ENCODE peak calls at places on chromosomes 11 and 22, in eight cellular contexts. P is HCT116, I is H1, M is K562, Q is SK-N-SH, V is endothelial cell of umbilical vein, F is GM12878, J is HepG2. Z is an unnamed sample.

GRCh38 chr22:23780146-23780748 is 6.5 kb upstream of the SMARCB1 start:
- DNase-seq in I (no peak), M (no peak), Q (no peak), V (no peak), F (no peak), P (no peak), J (no peak), Z (no peak)

GRCh38 chr11:9601041-9601875 is 27.8 kb downstream of the WEE1 start:
- DNase-seq in J (no peak), I (peak; percentile 52), M (no peak), Q (no peak), F (peak; percentile 95), V (no peak), P (no peak), Z (no peak)

GRCh38 chr11:127000291-127000968 is at the start of gene KIRREL3:
- DNase-seq in J (no peak), P (no peak), F (no peak), M (no peak), V (no peak), Q (peak; percentile 65), I (peak; percentile 54), Z (no peak)

GRCh38 chr11:104946907-104947306 is 21.5 kb downstream of the CASP4 start:
- DNase-seq in Q (no peak), V (peak; percentile 74), I (no peak), J (peak; percentile 78), F (peak; percentile 27), P (peak; percentile 35), M (peak; percentile 18), Z (no peak)

GRCh38 chr11:121810291-121810690 is 305.7 kb downstream of the BLID start:
- DNase-seq in Q (no peak), F (no peak), J (no peak), I (no peak), M (no peak), V (no peak), P (no peak), Z (no peak)

GRCh38 chr11:75667268-75667830 is 1.5 kb downstream of the MAP6 start:
- DNase-seq in V (no peak), J (no peak), P (no peak), M (no peak), Q (peak; percentile 82), F (no peak), I (peak; percentile 71), Z (no peak)

GRCh38 chr11:116044946-116045345 is 540.7 kb upstream of the CADM1 start:
- DNase-seq in M (no peak), I (no peak), Q (no peak), P (no peak), J (no peak), V (no peak), F (no peak), Z (no peak)

GRCh38 chr11:13105237-13105844 is 96.2 kb downstream of the RASSF10 start:
- DNase-seq in F (no peak), M (peak; percentile 97), V (peak; percentile 99), J (no peak), P (no peak), I (no peak), Q (peak; percentile 41), Z (no peak)

GRCh38 chr11:11444027-11444799 is 91.2 kb upstream of the CSNK2A3 start:
- DNase-seq in P (no peak), V (no peak), M (no peak), J (no peak), F (no peak), I (no peak), Q (no peak), Z (no peak)

GRCh38 chr22:49951001-49951677 is 9.4 kb upstream of the PIM3 start:
- DNase-seq in F (no peak), J (no peak), I (no peak), P (no peak), M (no peak), V (no peak), Q (no peak), Z (no peak)

GRCh38 chr11:17867346-17867745 is 132.8 kb downstream of the KCNC1 start:
- DNase-seq in Q (no peak), V (no peak), P (no peak), F (no peak), I (no peak), J (no peak), M (no peak), Z (no peak)

GRCh38 chr11:33063326-33063775 is 24.0 kb downstream of the TCP11L1 start:
- DNase-seq in I (no peak), J (no peak), P (no peak), F (peak; percentile 76), Q (no peak), V (no peak), M (no peak), Z (no peak)

GRCh38 chr11:2988361-2988762 is 3.8 kb downstream of the NAP1L4 start:
- DNase-seq in Q (no peak), I (no peak), F (no peak), P (no peak), M (no peak), V (peak; percentile 50), J (no peak), Z (no peak)

GRCh38 chr22:35023692-35024363 is 42.1 kb upstream of the ISX start:
- DNase-seq in I (peak; percentile 99), M (peak; percentile 74), Q (peak; percentile 72), P (peak; percentile 28), J (no peak), V (no peak), F (no peak), Z (no peak)

GRCh38 chr22:39266398-39267030 is 21.7 kb upstream of the PDGFB start:
- DNase-seq in V (no peak), F (peak; percentile 96), J (peak; percentile 76), M (peak; percentile 39), Q (no peak), I (no peak), P (no peak), Z (no peak)

GRCh38 chr11:75325713-75326438 is 25.6 kb downstream of the ARRB1 start:
- DNase-seq in J (no peak), F (no peak), V (peak; percentile 98), I (no peak), P (peak; percentile 71), Q (no peak), M (no peak), Z (no peak)

GRCh38 chr22:23402275-23403151 is 177.6 kb downstream of the IGLL1 start:
- DNase-seq in M (peak; percentile 84), V (peak; percentile 39), F (no peak), P (peak; percentile 66), J (peak; percentile 67), I (peak; percentile 82), Q (peak; percentile 96), Z (no peak)

GRCh38 chr11:1964348-1964747 is 17.2 kb downstream of the MRPL23 start:
- DNase-seq in F (no peak), I (no peak), J (no peak), M (no peak), Q (no peak), V (no peak), P (no peak), Z (no peak)

GRCh38 chr11:1964955-1965354 is 17.8 kb downstream of the MRPL23 start:
- DNase-seq in J (no peak), Q (no peak), F (no peak), I (no peak), P (no peak), V (no peak), M (no peak), Z (no peak)

GRCh38 chr11:1966531-1966930 is 19.4 kb downstream of the MRPL23 start:
- DNase-seq in F (no peak), J (no peak), M (no peak), I (no peak), Q (no peak), V (no peak), P (no peak), Z (no peak)

GRCh38 chr11:1967641-1968225 is 20.6 kb downstream of the MRPL23 start:
- DNase-seq in V (no peak), P (no peak), J (no peak), F (no peak), I (no peak), Q (no peak), M (no peak), Z (no peak)

GRCh38 chr11:1963864-1964263 is 16.7 kb downstream of the MRPL23 start:
- DNase-seq in I (no peak), M (no peak), Q (no peak), F (no peak), P (no peak), J (no peak), V (no peak), Z (no peak)
- TF ChIP-seq POLR2AphosphoS5 in I (no peak), M (no peak), Q (no peak), F (no peak), P (no peak), J (no peak), V (no peak), Z (no peak)

GRCh38 chr11:95500466-95500865 is 269.5 kb upstream of the SESN3 start:
- DNase-seq in I (no peak), Q (no peak), V (no peak), J (no peak), F (no peak), P (no peak), M (no peak), Z (no peak)
- H3K27ac ChIP-seq in I (no peak overlapping the region), Q (no peak overlapping the region), V (no peak overlapping the region), J (no peak overlapping the region), F (no peak overlapping the region), P (no peak overlapping the region), M (no peak overlapping the region), Z (no peak overlapping the region)

GRCh38 chr11:133530501-133530835 is 1.8 kb downstream of the OPCML start:
- DNase-seq in J (no peak), Q (no peak), V (no peak), I (no peak), M (no peak), F (no peak), P (no peak), Z (no peak)

GRCh38 chr11:133531450-133531849 is 851 bp downstream of the OPCML start:
- DNase-seq in F (no peak), I (no peak), P (no peak), V (no peak), Q (no peak), J (no peak), M (no peak), Z (no peak)

GRCh38 chr11:133536198-133536597 is 3.9 kb upstream of the OPCML start:
- DNase-seq in I (no peak), P (no peak), F (no peak), M (no peak), Q (no peak), J (no peak), V (no peak), Z (no peak)

GRCh38 chr11:133531971-133532651 is at the start of gene OPCML:
- DNase-seq in J (no peak), M (no peak), V (no peak), F (no peak), I (peak; percentile 60), P (no peak), Q (no peak), Z (no peak)

GRCh38 chr11:133533205-133533604 is 904 bp upstream of the OPCML start:
- DNase-seq in P (no peak), Q (no peak), M (no peak), F (no peak), J (no peak), V (no peak), I (no peak), Z (no peak)
- H3K9ac ChIP-seq in P (no peak overlapping the region), Q (no peak overlapping the region), M (no peak overlapping the region), F (no peak overlapping the region), J (no peak overlapping the region), V (no peak overlapping the region), I (no peak overlapping the region), Z (no peak overlapping the region)

DNA sequence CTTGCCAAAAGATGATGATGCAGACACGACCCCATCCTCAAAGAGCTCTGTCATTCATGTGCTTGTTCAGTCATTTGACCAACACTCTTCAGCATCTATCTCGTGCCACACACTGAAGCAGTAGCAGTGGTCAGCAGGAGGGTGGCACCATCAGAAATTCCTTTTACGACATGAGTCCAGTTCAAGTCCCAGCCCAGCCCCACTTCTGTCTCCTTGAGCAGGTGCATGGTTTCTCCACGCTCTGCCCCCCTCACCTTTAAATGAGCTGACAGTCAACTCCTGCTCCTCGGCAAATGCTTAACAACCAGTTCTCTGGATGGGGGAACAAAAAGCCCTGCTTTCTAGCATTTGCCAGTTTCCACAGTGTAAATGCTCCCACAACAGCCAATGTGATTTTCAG is 60.9 kb downstream of the SYN3 start:
- DNase-seq in J (no peak), Q (no peak), I (peak; percentile 13), F (no peak), M (no peak), P (no peak), V (no peak), Z (no peak)
- TF ChIP-seq POLR2AphosphoS5 in J (no peak), Q (no peak), I (no peak), F (no peak), M (no peak), P (no peak), V (no peak), Z (no peak)